ENCODE peak calls at places on chromosomes 4 and X, in nine cellular contexts. K, P, C, Q, W, T, V, U and R are unnamed samples.

GRCh38 chr4:68780232-68780631 is 35.6 kb upstream of the UGT2B10 start:
- DNase-seq in K (no peak), P (no peak), C (no peak), Q (no peak), W (no peak), T (no peak), V (no peak), U (no peak), R (no peak)

GRCh38 chr4:94714360-94714759 is 43.4 kb upstream of the BMPR1B start:
- DNase-seq in K (peak; percentile 12), P (no peak), C (no peak), Q (peak; percentile 13), W (no peak), T (no peak), V (no peak), U (peak; percentile 22), R (no peak)

GRCh38 chrX:431492-432132 is 44.9 kb upstream of the PPP2R3B start:
- DNase-seq in K (no peak), P (no peak), C (no peak), Q (no peak), W (no peak), T (no peak), V (no peak), U (no peak), R (no peak)

GRCh38 chr4:84804126-84804525 is 162.4 kb downstream of the WDFY3 start:
- DNase-seq in K (peak; percentile 58), P (no peak), C (no peak), Q (peak; percentile 61), W (no peak), T (no peak), V (no peak), U (peak; percentile 84), R (peak; percentile 71)

GRCh38 chr4:180084561-180084960 is 2158.6 kb upstream of the TENM3 start:
- DNase-seq in K (no peak), P (no peak), C (no peak), Q (peak; percentile 43), W (no peak), T (no peak), V (no peak), U (no peak), R (no peak)

GRCh38 chr4:156999175-156999517 is 27.5 kb upstream of the PDGFC start:
- DNase-seq in K (peak; percentile 100), P (no peak), C (no peak), Q (peak; percentile 97), W (no peak), T (no peak), V (no peak), U (peak; percentile 98), R (peak; percentile 100)

GRCh38 chrX:132963846-132964245 is 5.4 kb upstream of the HS6ST2 start:
- DNase-seq in K (no peak), P (no peak), C (no peak), Q (no peak), W (no peak), T (no peak), V (no peak), U (no peak), R (no peak)

GRCh38 chrX:20271730-20272129 is 5.0 kb upstream of the RPS6KA3 start:
- DNase-seq in K (no peak), P (no peak), C (no peak), Q (peak; percentile 43), W (no peak), T (no peak), V (no peak), U (no peak), R (no peak)

GRCh38 chr4:186472948-186473347 is 82.4 kb downstream of the MTNR1A start:
- DNase-seq in K (peak; percentile 52), P (peak; percentile 5), C (no peak), Q (peak; percentile 56), W (no peak), T (no peak), V (no peak), U (peak; percentile 57), R (peak; percentile 71)

GRCh38 chr4:124151031-124151430 is 561.5 kb downstream of the ANKRD50 start:
- DNase-seq in K (peak; percentile 64), P (no peak), C (no peak), Q (no peak), W (no peak), T (no peak), V (no peak), U (peak; percentile 2), R (no peak)

GRCh38 chr4:99847362-99847976 is 30.8 kb downstream of the DAPP1 start:
- DNase-seq in K (no peak), P (peak; percentile 34), C (no peak), Q (no peak), W (no peak), T (no peak), V (no peak), U (no peak), R (no peak)

GRCh38 chr4:7947927-7948326 is 8.3 kb upstream of the AFAP1 start:
- DNase-seq in K (no peak), P (no peak), C (no peak), Q (no peak), W (no peak), T (no peak), V (no peak), U (no peak), R (no peak)

GRCh38 chr4:177464026-177464425 is 21.8 kb upstream of the AGA start:
- DNase-seq in K (no peak), P (no peak), C (no peak), Q (peak; percentile 44), W (no peak), T (no peak), V (no peak), U (no peak), R (no peak)

GRCh38 chrX:16479206-16479869 is 170.6 kb upstream of the S100G start:
- DNase-seq in K (peak; percentile 46), P (no peak), C (no peak), Q (peak; percentile 84), W (no peak), T (no peak), V (no peak), U (peak; percentile 86), R (peak; percentile 7)

GRCh38 chr4:57369446-57369845 is 259.3 kb upstream of the IGFBP7 start:
- DNase-seq in K (no peak), P (no peak), C (no peak), Q (no peak), W (no peak), T (no peak), V (no peak), U (no peak), R (peak; percentile 20)

GRCh38 chr4:16626945-16627344 is 271.5 kb downstream of the LDB2 start:
- DNase-seq in K (peak; percentile 98), P (peak; percentile 6), C (peak; percentile 69), Q (peak; percentile 98), W (no peak), T (no peak), V (no peak), U (peak; percentile 99), R (peak; percentile 96)

GRCh38 chrX:13287816-13288215 is 32.0 kb downstream of the ATXN3L start:
- DNase-seq in K (peak; percentile 69), P (peak; percentile 7), C (no peak), Q (peak; percentile 72), W (no peak), T (no peak), V (no peak), U (peak; percentile 51), R (peak; percentile 56)

GRCh38 chrX:70998402-70999027 is 67.6 kb upstream of the SLC7A3 start:
- DNase-seq in K (peak; percentile 66), P (peak; percentile 5), C (no peak), Q (peak; percentile 47), W (no peak), T (no peak), V (peak; percentile 38), U (peak; percentile 46), R (peak; percentile 61)

GRCh38 chr4:83114576-83114975 is at the start of gene PLAC8:
- DNase-seq in K (no peak), P (peak; percentile 89), C (no peak), Q (no peak), W (no peak), T (no peak), V (no peak), U (no peak), R (no peak)
- H3K4me3 ChIP-seq in K (no peak within 1 kb of the TSS), P (peak within 1 kb of the TSS; percentile 66), C (no peak within 1 kb of the TSS), Q (no peak within 1 kb of the TSS), W (no peak within 1 kb of the TSS), T (peak within 1 kb of the TSS; percentile 64), V (no peak within 1 kb of the TSS), U (no peak within 1 kb of the TSS), R (no peak within 1 kb of the TSS)

DNA sequence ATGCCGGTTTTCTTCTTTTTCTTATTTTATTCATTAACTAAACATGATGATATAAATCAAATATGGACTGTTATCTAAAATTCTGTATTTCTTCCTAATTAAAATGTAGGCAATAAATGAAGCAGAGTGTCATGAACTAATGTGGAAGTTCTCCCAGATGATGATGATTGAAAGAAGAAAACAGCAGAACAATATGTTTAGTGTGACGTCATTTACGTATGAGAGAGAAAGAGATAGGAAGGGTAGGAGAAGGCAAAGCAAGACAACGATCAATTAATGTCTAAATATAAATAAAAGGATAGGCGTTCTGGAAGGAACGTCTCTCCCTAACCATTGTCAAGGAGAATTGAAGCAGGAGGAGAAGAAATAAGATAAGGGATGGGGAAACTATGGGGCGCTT is 105.2 kb downstream of the NEUROG2 start:
- DNase-seq in K (no peak), P (no peak), C (no peak), Q (no peak), W (no peak), T (no peak), V (no peak), U (no peak), R (no peak)
- TF ChIP-seq CTCF in K (no peak), P (no peak), C (no peak), Q (no peak), W (no peak), T (no peak), V (no peak), U (no peak), R (no peak)

GRCh38 chr4:25771672-25772071 is 91.1 kb downstream of the SEL1L3 start:
- DNase-seq in K (no peak), P (no peak), C (no peak), Q (no peak), W (no peak), T (no peak), V (no peak), U (no peak), R (no peak)

GRCh38 chr4:25773358-25773757 is 89.4 kb downstream of the SEL1L3 start:
- DNase-seq in K (no peak), P (no peak), C (no peak), Q (no peak), W (no peak), T (no peak), V (no peak), U (no peak), R (no peak)

GRCh38 chr4:25769251-25769650 is 93.5 kb downstream of the SEL1L3 start:
- DNase-seq in K (peak; percentile 63), P (no peak), C (no peak), Q (peak; percentile 84), W (no peak), T (no peak), V (no peak), U (peak; percentile 40), R (peak; percentile 42)

GRCh38 chr4:25767877-25768475 is 94.8 kb downstream of the SEL1L3 start:
- DNase-seq in K (peak; percentile 84), P (peak; percentile 77), C (peak; percentile 65), Q (peak; percentile 79), W (peak; percentile 49), T (no peak), V (peak; percentile 69), U (peak; percentile 80), R (peak; percentile 87)

GRCh38 chr4:25770844-25771243 is 91.9 kb downstream of the SEL1L3 start:
- DNase-seq in K (no peak), P (no peak), C (no peak), Q (no peak), W (no peak), T (no peak), V (no peak), U (no peak), R (peak; percentile 18)
- H3K4me3 ChIP-seq in K (no peak overlapping the region), P (no peak overlapping the region), C (no peak overlapping the region), Q (no peak overlapping the region), W (no peak overlapping the region), T (no peak overlapping the region), V (no peak overlapping the region), U (no peak overlapping the region), R (no peak overlapping the region)

GRCh38 chr4:54872246-54872645 is 214.5 kb downstream of the KIT start:
- DNase-seq in K (no peak), P (no peak), C (no peak), Q (peak; percentile 35), W (no peak), T (no peak), V (no peak), U (peak; percentile 3), R (no peak)
- TF ChIP-seq CTCF in K (no peak), P (no peak), C (no peak), Q (no peak), W (no peak), T (no peak), V (no peak), U (no peak), R (no peak)